ENCODE peak calls at places on chromosome 22, in ten cellular contexts. W is sciatic nerve; X is Panc1; L is naive thymus-derived CD8-positive, alpha-beta T cell; F is left cardiac atrium; U is heart right ventricle; G is RWPE2; Z is activated CD8-positive, alpha-beta T cell treated with anti-CD3 and anti-CD28 coated beads for 36 hours; N is mucosa of descending colon; B is CD8-positive, alpha-beta T cell. O is an unnamed sample.

GRCh38 chr22:39414886-39415285 is 15.3 kb downstream of the TAB1 start:
- ATAC-seq in Z (no peak), B (no peak), W (no peak), X (no peak), L (no peak), G (no peak), N (peak), U (peak), F (peak), O (no peak)

GRCh38 chr22:19193879-19194278 is 15.3 kb upstream of the SLC25A1 start:
- ATAC-seq in B (no peak), L (no peak), Z (no peak), G (no peak), N (no peak), X (no peak), W (no peak), U (no peak), F (no peak), O (no peak)

GRCh38 chr22:25083414-25084166 is 116.1 kb upstream of the CRYBB3 start:
- ATAC-seq in B (no peak), L (no peak), F (no peak), G (no peak), N (peak), Z (no peak), U (no peak), X (no peak), W (peak), O (no peak)

GRCh38 chr22:41915035-41915782 is at the start of gene SHISA8:
- ATAC-seq in U (no peak), N (peak), X (peak), F (peak), G (peak), W (peak), B (peak), L (peak), Z (peak), O (peak)

GRCh38 chr22:28648792-28649191 is 30.8 kb downstream of the TTC28 start:
- ATAC-seq in F (no peak), W (no peak), B (no peak), U (no peak), L (no peak), Z (no peak), G (no peak), X (no peak), N (no peak), O (no peak)

GRCh38 chr22:27213766-27214581 is 556.6 kb downstream of the MIAT start:
- ATAC-seq in W (peak), U (peak), N (no peak), L (no peak), G (no peak), F (peak), X (no peak), B (no peak), Z (no peak), O (no peak)

GRCh38 chr22:35524966-35525686 is 15.5 kb upstream of the RASD2 start:
- ATAC-seq in N (no peak), W (peak), F (no peak), L (no peak), U (peak), G (no peak), X (peak), B (no peak), Z (no peak), O (peak)

GRCh38 chr22:22788460-22789037 is 99.1 kb upstream of the IGLL5 start:
- ATAC-seq in W (peak), F (no peak), B (no peak), X (peak), G (no peak), L (no peak), U (no peak), Z (peak), N (no peak), O (peak)

GRCh38 chr22:46618104-46618647 is 2.0 kb upstream of the GRAMD4 start:
- ATAC-seq in U (no peak), F (no peak), N (no peak), G (no peak), X (no peak), W (no peak), L (no peak), Z (no peak), B (no peak), O (no peak)

GRCh38 chr22:37273846-37274225 is 8.5 kb upstream of the CYTH4 start:
- ATAC-seq in W (no peak), X (no peak), G (no peak), L (no peak), B (no peak), Z (no peak), U (no peak), F (no peak), N (no peak), O (no peak)

GRCh38 chr22:27692243-27692642 is 109.3 kb downstream of the MN1 start:
- ATAC-seq in N (no peak), F (no peak), Z (no peak), L (no peak), G (peak), X (no peak), U (no peak), W (no peak), B (no peak), O (peak)

GRCh38 chr22:33861216-33861875 is 58.9 kb downstream of the LARGE1 start:
- ATAC-seq in N (no peak), X (no peak), L (no peak), F (no peak), W (no peak), B (no peak), G (no peak), Z (no peak), U (no peak), O (no peak)

GRCh38 chr22:45612451-45612901 is 59.2 kb upstream of the ATXN10 start:
- ATAC-seq in B (peak), Z (peak), X (no peak), G (peak), N (peak), F (peak), W (peak), L (peak), U (peak), O (no peak)

O was measured in SK-N-SH treated with all-trans-retinoic acid at 6 μM for 48 hours.